ENCODE peak calls at places on chromosomes 13 and 19, in eight cellular contexts. L is pancreas, H is fibroblast of the aortic adventitia, J is right lobe of liver, E is neural crest cell, P is retinal pigment epithelial cell, N is body of pancreas, B is GM20000. K is an unnamed sample.

GRCh38 chr13:31207630-31208549 is 8.1 kb downstream of the B3GLCT start:
- DNase-seq in L (no peak), H (peak), J (no peak), E (no peak), P (no peak), N (no peak), B (no peak), K (no peak)

GRCh38 chr19:48772503-48772953 is 17.2 kb downstream of the FGF21 start:
- DNase-seq in L (peak), H (peak), J (peak), E (no peak), P (no peak), N (peak), B (no peak), K (no peak)

GRCh38 chr13:95713651-95714050 is 36.7 kb downstream of the DNAJC3 start:
- DNase-seq in L (no peak), H (no peak), J (no peak), E (no peak), P (no peak), N (no peak), B (no peak), K (no peak)

GRCh38 chr19:55179570-55180484 is at the start of gene SYT5:
- DNase-seq in L (peak), H (no peak), J (no peak), E (peak), P (no peak), N (peak), B (peak), K (peak)

GRCh38 chr19:48818234-48818823 is 7.5 kb upstream of the BCAT2 start:
- DNase-seq in L (peak), H (no peak), J (no peak), E (no peak), P (no peak), N (peak), B (no peak), K (no peak)

GRCh38 chr13:107216046-107216715 is 648.2 kb upstream of the ARGLU1 start:
- DNase-seq in L (no peak), H (no peak), J (no peak), E (no peak), P (no peak), N (no peak), B (no peak), K (no peak)

GRCh38 chr13:40178130-40178529 is 488.3 kb downstream of the FOXO1 start:
- DNase-seq in L (no peak), H (no peak), J (no peak), E (no peak), P (no peak), N (no peak), B (no peak), K (no peak)

GRCh38 chr19:12847159-12848139 is 9.1 kb downstream of the MAST1 start:
- DNase-seq in L (peak), H (peak), J (peak), E (peak), P (peak), N (peak), B (peak), K (peak)

GRCh38 chr19:8611890-8612806 is 1.6 kb upstream of the ADAMTS10 start:
- DNase-seq in L (peak), H (peak), J (no peak), E (no peak), P (no peak), N (peak), B (peak), K (peak)

GRCh38 chr19:18905520-18906236 is 9.7 kb upstream of the CERS1 start:
- DNase-seq in L (peak), H (no peak), J (peak), E (no peak), P (no peak), N (no peak), B (no peak), K (no peak)

GRCh38 chr13:113926951-113927660 is 46.8 kb downstream of the C13orf46 start:
- DNase-seq in L (no peak), H (no peak), J (no peak), E (no peak), P (no peak), N (no peak), B (no peak), K (no peak)

GRCh38 chr13:110444226-110444653 is 117.3 kb downstream of the RAB20 start:
- DNase-seq in L (no peak), H (peak), J (no peak), E (no peak), P (no peak), N (no peak), B (no peak), K (peak)

GRCh38 chr13:74683411-74683810 is 549.2 kb upstream of the KLF12 start:
- DNase-seq in L (no peak), H (peak), J (no peak), E (no peak), P (no peak), N (no peak), B (no peak), K (no peak)

GRCh38 chr13:98580420-98580819 is 3.5 kb upstream of the STK24 start:
- DNase-seq in L (no peak), H (no peak), J (no peak), E (no peak), P (no peak), N (no peak), B (no peak), K (no peak)

GRCh38 chr19:23913931-23914330 is 755 bp upstream of the ZNF726 start:
- DNase-seq in L (no peak), H (no peak), J (no peak), E (no peak), P (no peak), N (no peak), B (no peak), K (no peak)

GRCh38 chr13:107192289-107192688 is 624.4 kb upstream of the ARGLU1 start:
- DNase-seq in L (no peak), H (no peak), J (no peak), E (no peak), P (no peak), N (no peak), B (no peak), K (no peak)

GRCh38 chr13:110713981-110714797 is 689 bp downstream of the ING1 start:
- DNase-seq in L (peak), H (peak), J (peak), E (peak), P (no peak), N (peak), B (peak), K (peak)

GRCh38 chr19:29524912-29525870 is 603 bp upstream of the VSTM2B start:
- DNase-seq in L (no peak), H (no peak), J (peak), E (no peak), P (no peak), N (no peak), B (peak), K (no peak)

GRCh38 chr19:22331521-22331920 is 45.3 kb downstream of the ZNF729 start:
- DNase-seq in L (no peak), H (no peak), J (no peak), E (no peak), P (no peak), N (no peak), B (no peak), K (no peak)

GRCh38 chr19:49798574-49798973 is 14.5 kb downstream of the FUZ start:
- DNase-seq in L (no peak), H (no peak), J (no peak), E (no peak), P (no peak), N (no peak), B (no peak), K (no peak)

GRCh38 chr13:94968757-94969086 is 256.4 kb upstream of the SOX21 start:
- DNase-seq in L (no peak), H (peak), J (no peak), E (no peak), P (no peak), N (no peak), B (no peak), K (no peak)

GRCh38 chr19:10292206-10292788 is 2.5 kb downstream of the ICAM5 start:
- DNase-seq in L (peak), H (peak), J (peak), E (peak), P (no peak), N (peak), B (peak), K (peak)

GRCh38 chr19:45423033-45423588 is 606 bp downstream of the ERCC1 start:
- DNase-seq in L (peak), H (no peak), J (peak), E (no peak), P (no peak), N (no peak), B (no peak), K (no peak)

GRCh38 chr13:35927554-35927953 is 203.6 kb downstream of the DCLK1 start:
- DNase-seq in L (no peak), H (peak), J (no peak), E (no peak), P (peak), N (no peak), B (no peak), K (no peak)

GRCh38 chr19:29259153-29259552 is 46.2 kb upstream of the UQCRFS1 start:
- DNase-seq in L (no peak), H (peak), J (no peak), E (no peak), P (no peak), N (no peak), B (no peak), K (no peak)

GRCh38 chr13:71718931-71719330 is 148.1 kb downstream of the DACH1 start:
- DNase-seq in L (no peak), H (no peak), J (no peak), E (no peak), P (no peak), N (no peak), B (no peak), K (no peak)

GRCh38 chr13:71722206-71722605 is 144.8 kb downstream of the DACH1 start:
- DNase-seq in L (no peak), H (no peak), J (no peak), E (no peak), P (no peak), N (no peak), B (no peak), K (no peak)

GRCh38 chr13:71727036-71727435 is 140.0 kb downstream of the DACH1 start:
- DNase-seq in L (no peak), H (no peak), J (no peak), E (no peak), P (no peak), N (no peak), B (no peak), K (no peak)

GRCh38 chr13:71721117-71721516 is 145.9 kb downstream of the DACH1 start:
- DNase-seq in L (no peak), H (no peak), J (no peak), E (no peak), P (no peak), N (no peak), B (no peak), K (no peak)
- TF ChIP-seq CTCF in L (no peak), H (no peak), J (no peak), E (no peak), P (no peak), N (no peak), B (no peak), K (no peak)

GRCh38 chr13:45928843-45929242 is 77.3 kb upstream of the SIAH3 start:
- DNase-seq in L (no peak), H (peak), J (no peak), E (no peak), P (peak), N (no peak), B (no peak), K (no peak)

GRCh38 chr13:45921337-45921736 is 69.8 kb upstream of the SIAH3 start:
- DNase-seq in L (no peak), H (no peak), J (no peak), E (no peak), P (no peak), N (no peak), B (no peak), K (no peak)

GRCh38 chr13:45928196-45928595 is 76.6 kb upstream of the SIAH3 start:
- DNase-seq in L (no peak), H (no peak), J (no peak), E (no peak), P (no peak), N (no peak), B (no peak), K (no peak)

DNA sequence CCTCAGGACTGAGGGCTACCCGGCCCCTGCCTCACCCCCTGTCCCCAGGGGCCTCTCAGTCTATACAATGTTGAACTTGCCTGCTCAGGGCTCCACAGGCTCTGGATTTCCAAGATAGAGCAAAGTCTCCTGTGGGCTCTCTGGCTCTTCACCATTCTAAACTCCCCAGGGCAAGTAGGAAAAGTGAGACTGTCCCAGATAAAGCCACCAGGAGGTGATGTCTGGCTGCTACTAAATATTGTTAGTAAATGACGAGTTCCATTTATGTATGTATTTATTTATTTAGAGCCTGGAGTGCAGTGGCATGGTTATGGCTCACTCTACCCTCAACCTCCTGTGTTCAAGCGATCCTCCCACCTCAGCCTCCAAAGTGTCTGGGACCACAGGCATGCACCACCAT is 73.6 kb upstream of the SIAH3 start:
- DNase-seq in L (no peak), H (no peak), J (no peak), E (no peak), P (no peak), N (no peak), B (no peak), K (no peak)
- TF ChIP-seq CTCF in L (no peak), H (no peak), J (no peak), E (no peak), P (peak), N (no peak), B (no peak), K (no peak)

GRCh38 chr13:38693641-38694040 is 6.8 kb downstream of the FREM2 start:
- DNase-seq in L (no peak), H (no peak), J (no peak), E (no peak), P (no peak), N (peak), B (no peak), K (no peak)

GRCh38 chr13:38702609-38703008 is 15.7 kb downstream of the FREM2 start:
- DNase-seq in L (no peak), H (no peak), J (no peak), E (no peak), P (no peak), N (no peak), B (no peak), K (no peak)

GRCh38 chr13:38697197-38697596 is 10.3 kb downstream of the FREM2 start:
- DNase-seq in L (no peak), H (no peak), J (no peak), E (no peak), P (no peak), N (no peak), B (no peak), K (no peak)

GRCh38 chr13:38693168-38693567 is 6.3 kb downstream of the FREM2 start:
- DNase-seq in L (no peak), H (no peak), J (no peak), E (no peak), P (no peak), N (no peak), B (no peak), K (no peak)

DNA sequence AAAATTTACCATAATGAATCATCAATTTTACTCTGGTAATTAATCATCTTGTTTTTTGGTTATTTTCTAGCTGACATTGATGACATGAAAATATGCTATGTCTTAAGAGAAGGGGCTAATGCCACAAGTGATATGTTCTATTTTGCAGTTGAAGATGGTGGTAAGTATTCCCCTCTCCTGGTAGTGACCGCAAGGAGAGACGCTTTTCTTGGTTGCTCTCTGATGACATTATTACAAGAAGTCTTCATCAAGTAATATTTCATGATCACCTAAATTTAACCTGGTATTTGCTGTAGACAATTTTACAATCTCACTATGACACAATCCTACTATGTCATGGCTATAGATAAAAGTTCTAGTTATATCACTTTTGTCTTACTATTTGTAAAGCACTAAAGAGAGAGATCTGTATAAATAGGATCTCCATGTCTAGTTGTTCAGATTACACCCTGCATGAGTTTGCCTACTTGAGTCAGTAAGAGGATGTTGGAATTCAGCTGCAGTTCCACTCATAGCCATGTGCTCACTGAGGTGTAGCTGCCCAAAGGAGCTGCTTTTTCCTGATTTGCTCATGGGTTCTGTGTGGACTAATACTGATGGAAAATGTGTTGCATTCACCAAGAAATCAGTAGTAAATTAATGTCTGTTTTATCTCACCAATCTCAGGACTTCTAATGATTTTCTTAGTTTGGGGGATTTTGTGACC is 10.9 kb downstream of the FREM2 start:
- DNase-seq in L (no peak), H (no peak), J (no peak), E (no peak), P (peak), N (no peak), B (no peak), K (no peak)
- TF ChIP-seq CTCF in L (no peak), H (no peak), J (no peak), E (peak), P (peak), N (no peak), B (no peak), K (no peak)

DNA sequence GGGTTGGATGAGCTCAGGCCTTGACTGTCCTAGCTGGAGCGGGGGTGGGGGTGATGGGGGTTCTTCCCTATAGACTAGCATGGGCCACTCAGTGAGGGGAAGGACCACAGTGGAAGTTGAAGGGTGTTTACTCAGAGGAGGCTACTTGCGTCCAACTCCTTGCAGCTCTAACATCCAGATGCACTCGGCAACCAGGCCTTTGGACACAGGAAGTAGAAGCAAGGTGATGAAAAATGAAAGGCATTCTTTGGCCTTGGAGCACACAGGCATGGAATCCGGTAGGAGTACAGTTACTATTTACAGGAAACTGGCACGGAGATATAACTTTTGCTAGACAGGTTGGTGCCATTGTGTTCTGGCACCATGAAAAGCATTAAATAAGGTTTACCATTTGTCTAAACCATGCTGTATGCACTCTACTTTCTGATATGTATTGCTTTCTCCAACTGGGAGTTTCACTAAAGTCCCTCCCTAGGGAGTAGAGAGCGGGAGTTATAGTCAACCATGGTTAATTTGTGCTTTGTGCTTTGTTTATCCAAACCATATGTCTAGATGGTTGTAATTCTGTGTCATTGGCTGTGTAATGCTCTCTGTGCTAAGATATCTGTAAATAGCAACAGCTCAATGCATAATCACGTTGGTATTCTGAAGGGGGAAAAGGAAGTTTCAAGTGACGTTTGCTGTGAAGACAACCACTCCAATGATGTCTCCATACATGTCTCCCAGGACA is 125.3 kb downstream of the TSHZ3 start:
- DNase-seq in L (no peak), H (peak), J (no peak), E (no peak), P (no peak), N (no peak), B (no peak), K (no peak)
- TF ChIP-seq CTCF in L (no peak), H (no peak), J (no peak), E (no peak), P (no peak), N (no peak), B (no peak), K (no peak)

K was measured in GM13976.